ENCODE peak calls at places on chromosomes 16 and 17, in four cellular contexts. E is thoracic aorta, W is endothelial cell of umbilical vein, O is esophagus squamous epithelium. A is an unnamed sample.

GRCh38 chr16:27967169-27967568 is 96.3 kb downstream of the GSG1L start:
- DNase-seq in W (no peak), E (no peak), O (no peak), A (no peak)

GRCh38 chr16:51031598-51031997 is 119.5 kb downstream of the SALL1 start:
- DNase-seq in E (no peak), W (no peak), O (no peak), A (no peak)

GRCh38 chr16:48942996-48943395 is 333.0 kb upstream of the N4BP1 start:
- DNase-seq in W (no peak), O (no peak), E (no peak), A (no peak)

GRCh38 chr17:48179071-48179945 is 71.7 kb downstream of the SNX11 start:
- DNase-seq in O (no peak), W (no peak), E (no peak), A (no peak)

GRCh38 chr17:33284022-33284421 is 9.1 kb downstream of the ASIC2 start:
- DNase-seq in W (peak; percentile 84), E (peak; percentile 18), O (no peak), A (peak; percentile 95)

GRCh38 chr17:41710472-41711090 is 1.6 kb upstream of the GAST start:
- DNase-seq in E (no peak), W (peak; percentile 35), O (no peak), A (peak; percentile 81)

GRCh38 chr16:66269631-66270332 is 96.7 kb upstream of the CDH5 start:
- DNase-seq in E (no peak), W (no peak), O (no peak), A (no peak)

GRCh38 chr17:45225964-45226530 is 4.4 kb downstream of the FMNL1 start:
- DNase-seq in E (peak; percentile 20), O (peak; percentile 80), W (peak; percentile 55), A (peak; percentile 39)

GRCh38 chr17:13931752-13932477 is 137.4 kb upstream of the COX10 start:
- DNase-seq in E (no peak), W (no peak), O (peak; percentile 16), A (peak; percentile 87)

GRCh38 chr16:23692190-23692837 is 13.6 kb downstream of the PLK1 start:
- DNase-seq in O (no peak), E (no peak), W (no peak), A (no peak)

DNA sequence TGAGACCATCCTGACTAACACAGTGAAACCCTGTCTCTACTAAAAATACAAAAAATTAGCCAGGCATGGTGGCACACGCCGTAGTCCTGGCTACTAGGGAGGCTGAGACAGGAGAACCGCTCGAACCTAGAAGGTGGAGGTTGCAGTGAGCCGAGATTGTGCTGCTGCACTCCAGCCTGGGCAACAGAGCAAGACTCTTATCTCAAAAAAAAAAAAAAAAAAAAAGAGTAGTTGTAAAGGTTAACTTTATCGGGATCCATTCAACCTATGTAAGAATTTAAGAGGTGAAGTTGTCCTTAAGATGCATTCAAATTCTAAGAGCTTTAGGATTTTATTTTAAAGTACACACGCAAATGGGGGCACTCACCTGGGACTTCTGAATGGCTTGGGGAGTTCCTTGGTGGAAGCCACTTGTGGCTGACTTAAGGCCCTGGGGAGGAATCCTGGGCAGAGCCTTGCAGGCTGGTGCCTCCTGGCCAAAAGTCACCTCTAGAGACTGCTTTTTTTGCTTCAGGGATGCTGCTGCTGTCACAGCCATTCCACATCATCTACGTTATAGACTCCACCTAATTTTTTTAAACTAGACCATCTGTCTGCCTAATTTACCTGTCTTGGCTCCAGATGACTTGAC is 3.3 kb downstream of the CTCF start:
- DNase-seq in O (no peak), W (no peak), E (no peak), A (no peak)
- H3K4me3 ChIP-seq in O (no peak overlapping the region), W (no peak overlapping the region), E (no peak overlapping the region), A (no peak overlapping the region)

GRCh38 chr16:78740269-78740668 is 640.8 kb downstream of the WWOX start:
- DNase-seq in W (no peak), O (no peak), E (no peak), A (no peak)

GRCh38 chr16:78743556-78743955 is 644.1 kb downstream of the WWOX start:
- DNase-seq in O (no peak), W (no peak), E (no peak), A (no peak)

GRCh38 chr16:78744796-78745464 is 645.5 kb downstream of the WWOX start:
- DNase-seq in W (no peak), E (no peak), O (no peak), A (peak; percentile 50)

GRCh38 chr16:78744099-78744498 is 644.6 kb downstream of the WWOX start:
- DNase-seq in W (no peak), O (no peak), E (no peak), A (no peak)

DNA sequence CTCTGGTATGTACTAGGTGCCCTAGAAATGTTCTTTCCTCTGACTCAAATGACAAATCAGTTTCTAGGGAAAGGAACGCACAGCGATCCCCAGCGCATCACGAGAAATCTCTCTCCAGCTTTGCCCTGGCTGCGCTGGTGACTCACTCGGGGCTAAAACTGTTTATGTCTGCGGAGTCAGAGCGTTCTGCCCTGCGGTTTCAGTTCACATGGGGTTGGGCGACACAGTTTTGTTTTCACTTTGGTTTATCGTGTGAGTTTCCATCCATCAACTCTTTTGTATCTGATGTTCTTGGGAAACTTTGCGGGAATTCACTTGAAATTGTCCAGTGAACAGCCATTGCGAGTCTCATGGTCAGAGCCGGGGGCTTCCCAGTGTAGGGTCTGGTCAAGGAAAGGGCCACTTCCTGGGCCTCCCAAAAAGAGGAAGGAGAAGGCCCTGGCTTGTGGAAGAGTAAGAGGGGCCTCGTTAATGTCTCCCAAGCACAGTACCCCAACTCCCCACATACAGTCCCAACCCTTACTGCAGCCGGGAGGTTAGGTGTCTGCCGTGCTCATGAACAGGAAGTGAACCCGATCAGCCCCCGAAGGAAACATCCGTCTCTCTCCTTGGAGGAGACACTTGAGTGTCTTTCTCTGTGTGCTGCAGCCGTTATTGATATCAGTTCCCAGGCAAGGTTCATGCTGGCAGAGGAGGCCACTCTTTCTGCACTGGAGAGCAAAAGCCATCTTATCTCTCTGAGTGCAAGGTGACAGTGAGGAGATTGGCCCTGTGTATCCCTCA is 643.2 kb downstream of the WWOX start:
- DNase-seq in W (no peak), E (no peak), O (no peak), A (no peak)
- H3K4me3 ChIP-seq in W (no peak overlapping the region), E (peak overlapping the region; percentile 57), O (no peak overlapping the region), A (no peak overlapping the region)

GRCh38 chr16:78240459-78241222 is 141.2 kb downstream of the WWOX start:
- DNase-seq in W (no peak), E (no peak), O (no peak), A (peak; percentile 84)

GRCh38 chr16:78235168-78235800 is 135.8 kb downstream of the WWOX start:
- DNase-seq in E (peak; percentile 13), O (no peak), W (peak; percentile 78), A (peak; percentile 64)

GRCh38 chr16:78237346-78237745 is 137.9 kb downstream of the WWOX start:
- DNase-seq in O (no peak), W (no peak), E (no peak), A (peak; percentile 44)

GRCh38 chr16:78237856-78238255 is 138.4 kb downstream of the WWOX start:
- DNase-seq in W (no peak), E (no peak), O (no peak), A (no peak)

DNA sequence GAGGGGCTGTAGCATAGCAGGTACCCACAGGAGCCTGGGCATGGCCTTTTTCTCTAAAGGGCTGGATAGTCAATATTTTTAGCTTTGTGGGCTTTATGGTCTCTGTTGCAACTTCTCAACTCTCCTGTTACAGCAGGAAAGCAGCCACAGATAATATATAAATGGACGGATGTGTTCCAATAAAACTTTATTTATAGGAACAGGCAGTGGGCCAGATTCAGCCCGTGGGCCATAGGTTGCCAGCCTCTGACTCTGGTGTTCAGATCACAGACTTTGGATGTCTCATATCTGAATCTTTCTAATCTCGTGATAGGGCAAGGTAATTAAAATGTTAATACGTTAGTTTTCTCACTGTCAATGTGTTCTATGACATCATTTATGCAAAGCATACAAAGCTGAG is 136.4 kb downstream of the WWOX start:
- DNase-seq in E (no peak), O (no peak), W (no peak), A (no peak)
- H3K4me3 ChIP-seq in E (no peak overlapping the region), O (no peak overlapping the region), W (no peak overlapping the region), A (no peak overlapping the region)

GRCh38 chr17:17819111-17819510 is 17.7 kb downstream of the SREBF1 start:
- DNase-seq in E (no peak), W (no peak), O (no peak), A (no peak)

GRCh38 chr17:17820046-17820445 is 16.7 kb downstream of the SREBF1 start:
- DNase-seq in W (no peak), O (no peak), E (no peak), A (no peak)

GRCh38 chr17:17819561-17819995 is 17.2 kb downstream of the SREBF1 start:
- DNase-seq in E (no peak), O (no peak), W (peak; percentile 87), A (peak; percentile 86)

GRCh38 chr17:17822189-17822978 is 14.4 kb downstream of the SREBF1 start:
- DNase-seq in W (no peak), O (no peak), E (no peak), A (no peak)

GRCh38 chr17:17820457-17821158 is 16.2 kb downstream of the SREBF1 start:
- DNase-seq in O (no peak), W (no peak), E (no peak), A (no peak)
- H3K4me3 ChIP-seq in O (no peak overlapping the region), W (no peak overlapping the region), E (no peak overlapping the region), A (no peak overlapping the region)

DNA sequence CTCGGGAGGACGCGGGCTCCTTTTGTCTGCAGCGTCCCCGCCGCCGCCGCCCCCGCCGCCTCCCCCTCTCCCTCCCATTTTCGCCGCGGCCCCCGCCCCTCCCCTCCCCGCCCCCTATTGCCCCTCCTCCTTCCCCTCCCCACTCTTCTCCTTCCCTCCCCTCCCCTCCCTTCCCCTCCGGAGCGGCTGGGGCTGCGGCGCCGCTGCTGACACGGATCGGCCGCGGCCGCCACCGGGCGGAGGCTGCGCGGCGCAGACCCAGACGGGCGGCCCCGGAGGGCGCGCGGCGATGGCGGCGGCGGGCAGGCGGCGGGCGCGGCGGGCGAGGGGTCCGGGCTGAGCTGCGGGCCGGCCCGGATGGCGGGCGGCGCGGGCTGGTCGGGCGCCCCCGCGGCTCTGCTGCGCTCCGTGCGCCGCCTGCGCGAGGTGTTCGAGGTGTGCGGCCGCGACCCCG is at the start of gene RAB11FIP4:
- DNase-seq in W (no peak), E (no peak), O (no peak), A (no peak)
- H3K4me3 ChIP-seq in W (peak within 1 kb of the TSS; percentile 17), E (peak within 1 kb of the TSS; percentile 66), O (peak within 1 kb of the TSS; percentile 31), A (no peak within 1 kb of the TSS)

DNA sequence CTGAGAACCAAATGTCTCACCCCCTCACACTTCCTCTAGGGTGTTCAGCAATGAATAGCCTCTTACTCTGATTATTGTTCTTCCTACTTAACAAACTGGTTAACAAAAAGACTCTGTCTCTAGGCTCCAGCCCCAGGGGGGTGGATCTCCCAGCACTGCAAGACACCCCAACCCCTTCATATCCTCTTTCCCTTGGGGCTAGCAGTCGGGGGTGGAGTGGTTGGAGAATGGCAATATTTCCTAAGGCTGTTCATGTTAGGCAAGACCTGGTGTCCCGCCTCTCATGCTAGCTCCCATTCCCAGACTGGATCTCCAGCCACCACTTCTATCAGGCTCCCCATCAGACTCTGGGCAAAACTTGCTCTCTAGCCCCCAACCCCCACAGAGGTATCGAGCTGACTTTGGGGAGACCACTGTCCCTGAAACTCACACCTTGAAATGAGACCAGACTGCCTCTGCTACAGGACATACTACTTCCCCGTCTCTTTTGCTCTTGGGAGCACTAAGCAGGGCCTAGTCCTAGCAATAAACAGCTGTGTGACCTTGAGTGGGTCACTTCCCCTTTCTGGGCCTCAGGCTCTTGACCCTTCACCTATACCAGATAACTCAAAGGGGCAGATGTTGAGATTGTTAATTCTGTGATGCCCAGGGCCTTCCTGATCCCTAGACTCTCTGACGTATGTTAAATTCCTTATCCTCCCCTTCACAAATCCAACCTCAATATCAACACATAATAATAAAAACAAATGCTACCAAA is 2.4 kb downstream of the SLC25A35 start:
- DNase-seq in W (no peak), O (no peak), E (no peak), A (no peak)
- H3K4me3 ChIP-seq in W (no peak overlapping the region), O (no peak overlapping the region), E (no peak overlapping the region), A (no peak overlapping the region)